ENCODE peak calls at places on chromosomes 4 and X, in four cellular contexts. Y, V, N and T are unnamed samples.

GRCh38 chrX:10001496-10001895 is 34.3 kb downstream of the CLDN34 start:
- DNase-seq in Y (no peak), V (no peak), N (no peak), T (no peak)

GRCh38 chr4:137703225-137703624 is 170.9 kb upstream of the PCDH18 start:
- DNase-seq in Y (no peak), V (no peak), N (no peak), T (no peak)

GRCh38 chr4:26179316-26179760 is 141.5 kb upstream of the RBPJ start:
- DNase-seq in Y (no peak), V (no peak), N (no peak), T (no peak)

GRCh38 chrX:149641832-149642231 is 10.2 kb upstream of the TMEM185A start:
- DNase-seq in Y (no peak), V (no peak), N (no peak), T (no peak)

GRCh38 chrX:136953867-136954787 is 73.6 kb upstream of the RBMX start:
- DNase-seq in Y (peak), V (peak), N (peak), T (no peak)

GRCh38 chr4:107742791-107743190 is 22.8 kb upstream of the PAPSS1 start:
- DNase-seq in Y (no peak), V (no peak), N (no peak), T (no peak)

GRCh38 chrX:118603981-118604380 is 108.4 kb downstream of the DOCK11 start:
- DNase-seq in Y (peak), V (peak), N (peak), T (peak)

GRCh38 chr4:8675383-8675782 is 82.8 kb downstream of the CPZ start:
- DNase-seq in Y (peak), V (peak), N (peak), T (no peak)

GRCh38 chr4:184856277-184856609 is 30.5 kb upstream of the ACSL1 start:
- DNase-seq in Y (no peak), V (no peak), N (no peak), T (no peak)

GRCh38 chrX:35670894-35671293 is 127.2 kb upstream of the MAGEB16 start:
- DNase-seq in Y (no peak), V (no peak), N (no peak), T (no peak)

GRCh38 chr4:156774422-156774821 is 197.2 kb downstream of the PDGFC start:
- DNase-seq in Y (no peak), V (peak), N (peak), T (peak)

GRCh38 chrX:97563531-97564133 is 679.9 kb downstream of the RPA4 start:
- DNase-seq in Y (peak), V (peak), N (peak), T (peak)

GRCh38 chrX:148573119-148573518 is 72.7 kb downstream of the AFF2 start:
- DNase-seq in Y (no peak), V (no peak), N (no peak), T (no peak)

GRCh38 chr4:6794189-6794588 is 11.7 kb downstream of the KIAA0232 start:
- DNase-seq in Y (no peak), V (no peak), N (no peak), T (no peak)

GRCh38 chrX:9700555-9700954 is 65.1 kb downstream of the GPR143 start:
- DNase-seq in Y (no peak), V (no peak), N (no peak), T (no peak)

GRCh38 chr4:147355849-147356248 is 125.0 kb upstream of the EDNRA start:
- DNase-seq in Y (no peak), V (peak), N (peak), T (peak)

GRCh38 chr4:185909959-185910358 is 98.0 kb upstream of the SORBS2 start:
- DNase-seq in Y (no peak), V (no peak), N (no peak), T (no peak)

GRCh38 chr4:102687373-102687981 is 73.3 kb downstream of the MANBA start:
- DNase-seq in Y (peak), V (peak), N (peak), T (no peak)

GRCh38 chrX:106246511-106246910 is 78.4 kb downstream of the PWWP3B start:
- DNase-seq in Y (no peak), V (no peak), N (peak), T (no peak)

GRCh38 chrX:69501433-69501832 is 2.7 kb upstream of the NALF2 start:
- DNase-seq in Y (peak), V (no peak), N (peak), T (no peak)

GRCh38 chr4:33649015-33649414 is 2595.3 kb downstream of the ARAP2 start:
- DNase-seq in Y (no peak), V (peak), N (peak), T (no peak)